ENCODE peak calls at places on chromosomes 3 and 15, in nine cellular contexts. One of them, this sample, is unnamed.

GRCh38 chr15:41888662-41889253 is 5.1 kb downstream of the SPTBN5 start:
- DNase-seq in EH: no peak
- DNase-seq in H1: no peak
- DNase-seq in activated CD4-positive, CD25-positive, alpha-beta regulatory T cell treated with anti-CD3 and anti-CD28 coated beads, Interleukin-2, amount 50 U/mL, for 72 hours: no peak
- DNase-seq in activated CD8-positive, alpha-beta memory T cell treated with anti-CD3 and anti-CD28 coated beads for 48 hours: no peak
- DNase-seq in lower lobe of right lung: no peak
- DNase-seq in AG04450: no peak
- DNase-seq in endothelial cell: no peak
- DNase-seq in lower leg skin: no peak
- DNase-seq in this sample: no peak

GRCh38 chr3:169510378-169510777 is 153.1 kb downstream of the MECOM start:
- DNase-seq in endothelial cell: no peak
- DNase-seq in lower leg skin: no peak
- DNase-seq in activated CD8-positive, alpha-beta memory T cell treated with anti-CD3 and anti-CD28 coated beads for 48 hours: no peak
- DNase-seq in H1: no peak
- DNase-seq in AG04450: no peak
- DNase-seq in activated CD4-positive, CD25-positive, alpha-beta regulatory T cell treated with anti-CD3 and anti-CD28 coated beads, Interleukin-2, amount 50 U/mL, for 72 hours: no peak
- DNase-seq in lower lobe of right lung: no peak
- DNase-seq in EH: no peak
- DNase-seq in this sample: no peak

GRCh38 chr3:142875099-142875498 is 13.8 kb downstream of the PCOLCE2 start:
- DNase-seq in AG04450: no peak
- DNase-seq in H1: no peak
- DNase-seq in activated CD4-positive, CD25-positive, alpha-beta regulatory T cell treated with anti-CD3 and anti-CD28 coated beads, Interleukin-2, amount 50 U/mL, for 72 hours: no peak
- DNase-seq in lower lobe of right lung: no peak
- DNase-seq in lower leg skin: no peak
- DNase-seq in EH: no peak
- DNase-seq in activated CD8-positive, alpha-beta memory T cell treated with anti-CD3 and anti-CD28 coated beads for 48 hours: no peak
- DNase-seq in endothelial cell: no peak
- DNase-seq in this sample: no peak

GRCh38 chr15:63503739-63504246 is 600 bp upstream of the USP3 start:
- DNase-seq in activated CD4-positive, CD25-positive, alpha-beta regulatory T cell treated with anti-CD3 and anti-CD28 coated beads, Interleukin-2, amount 50 U/mL, for 72 hours: peak
- DNase-seq in activated CD8-positive, alpha-beta memory T cell treated with anti-CD3 and anti-CD28 coated beads for 48 hours: peak
- DNase-seq in lower lobe of right lung: peak
- DNase-seq in H1: no peak
- DNase-seq in AG04450: peak
- DNase-seq in endothelial cell: peak
- DNase-seq in lower leg skin: no peak
- DNase-seq in EH: peak
- DNase-seq in this sample: peak

GRCh38 chr3:43770426-43771103 is 79.8 kb downstream of the ABHD5 start:
- DNase-seq in activated CD4-positive, CD25-positive, alpha-beta regulatory T cell treated with anti-CD3 and anti-CD28 coated beads, Interleukin-2, amount 50 U/mL, for 72 hours: no peak
- DNase-seq in endothelial cell: no peak
- DNase-seq in lower leg skin: peak
- DNase-seq in EH: peak
- DNase-seq in lower lobe of right lung: peak
- DNase-seq in AG04450: no peak
- DNase-seq in H1: no peak
- DNase-seq in activated CD8-positive, alpha-beta memory T cell treated with anti-CD3 and anti-CD28 coated beads for 48 hours: no peak
- DNase-seq in this sample: no peak

GRCh38 chr15:45802140-45802539 is 167.3 kb downstream of the SQOR start:
- DNase-seq in AG04450: no peak
- DNase-seq in lower lobe of right lung: no peak
- DNase-seq in EH: no peak
- DNase-seq in endothelial cell: no peak
- DNase-seq in lower leg skin: no peak
- DNase-seq in activated CD4-positive, CD25-positive, alpha-beta regulatory T cell treated with anti-CD3 and anti-CD28 coated beads, Interleukin-2, amount 50 U/mL, for 72 hours: no peak
- DNase-seq in activated CD8-positive, alpha-beta memory T cell treated with anti-CD3 and anti-CD28 coated beads for 48 hours: no peak
- DNase-seq in H1: no peak
- DNase-seq in this sample: no peak

GRCh38 chr3:101119535-101119934 is 126.3 kb upstream of the ABI3BP start:
- DNase-seq in H1: no peak
- DNase-seq in EH: peak
- DNase-seq in lower leg skin: no peak
- DNase-seq in lower lobe of right lung: no peak
- DNase-seq in AG04450: peak
- DNase-seq in activated CD4-positive, CD25-positive, alpha-beta regulatory T cell treated with anti-CD3 and anti-CD28 coated beads, Interleukin-2, amount 50 U/mL, for 72 hours: no peak
- DNase-seq in endothelial cell: no peak
- DNase-seq in activated CD8-positive, alpha-beta memory T cell treated with anti-CD3 and anti-CD28 coated beads for 48 hours: no peak
- DNase-seq in this sample: no peak

GRCh38 chr15:29226431-29227216 is 43.0 kb downstream of the NSMCE3 start:
- DNase-seq in lower lobe of right lung: no peak
- DNase-seq in activated CD8-positive, alpha-beta memory T cell treated with anti-CD3 and anti-CD28 coated beads for 48 hours: no peak
- DNase-seq in lower leg skin: no peak
- DNase-seq in H1: no peak
- DNase-seq in endothelial cell: no peak
- DNase-seq in EH: no peak
- DNase-seq in activated CD4-positive, CD25-positive, alpha-beta regulatory T cell treated with anti-CD3 and anti-CD28 coated beads, Interleukin-2, amount 50 U/mL, for 72 hours: no peak
- DNase-seq in AG04450: no peak
- DNase-seq in this sample: no peak

GRCh38 chr3:13788522-13789424 is 91.1 kb downstream of the WNT7A start:
- DNase-seq in activated CD4-positive, CD25-positive, alpha-beta regulatory T cell treated with anti-CD3 and anti-CD28 coated beads, Interleukin-2, amount 50 U/mL, for 72 hours: no peak
- DNase-seq in EH: no peak
- DNase-seq in activated CD8-positive, alpha-beta memory T cell treated with anti-CD3 and anti-CD28 coated beads for 48 hours: no peak
- DNase-seq in lower lobe of right lung: peak
- DNase-seq in lower leg skin: no peak
- DNase-seq in endothelial cell: no peak
- DNase-seq in AG04450: no peak
- DNase-seq in H1: no peak
- DNase-seq in this sample: no peak

GRCh38 chr15:52652984-52653383 is 26.2 kb downstream of the ATOSA start:
- DNase-seq in H1: no peak
- DNase-seq in lower leg skin: no peak
- DNase-seq in AG04450: peak
- DNase-seq in activated CD4-positive, CD25-positive, alpha-beta regulatory T cell treated with anti-CD3 and anti-CD28 coated beads, Interleukin-2, amount 50 U/mL, for 72 hours: no peak
- DNase-seq in EH: peak
- DNase-seq in endothelial cell: no peak
- DNase-seq in lower lobe of right lung: no peak
- DNase-seq in activated CD8-positive, alpha-beta memory T cell treated with anti-CD3 and anti-CD28 coated beads for 48 hours: no peak
- DNase-seq in this sample: no peak

GRCh38 chr3:78754066-78754743 is 1013.6 kb downstream of the ROBO1 start:
- DNase-seq in lower leg skin: no peak
- DNase-seq in activated CD4-positive, CD25-positive, alpha-beta regulatory T cell treated with anti-CD3 and anti-CD28 coated beads, Interleukin-2, amount 50 U/mL, for 72 hours: no peak
- DNase-seq in lower lobe of right lung: no peak
- DNase-seq in H1: no peak
- DNase-seq in activated CD8-positive, alpha-beta memory T cell treated with anti-CD3 and anti-CD28 coated beads for 48 hours: no peak
- DNase-seq in EH: peak
- DNase-seq in endothelial cell: no peak
- DNase-seq in AG04450: peak
- DNase-seq in this sample: no peak

This sample was measured in Caco-2.